ENCODE peak calls at places on chromosomes 4 and X, in five cellular contexts. L, P, E, Z and Q are unnamed samples.

GRCh38 chrX:2793752-2794151 is 35.0 kb upstream of the GYG2 start:
- DNase-seq in E (no peak), Z (no peak), L (no peak), P (no peak), Q (no peak)

GRCh38 chr4:68271851-68272756 is 26.6 kb upstream of the TMPRSS11B start:
- DNase-seq in Z (no peak), P (no peak), L (no peak), E (peak; percentile 32), Q (no peak)

GRCh38 chr4:71697031-71697430 is 86.8 kb downstream of the GC start:
- DNase-seq in L (no peak), E (no peak), Z (no peak), P (no peak), Q (no peak)

GRCh38 chrX:45300638-45301037 is 100.0 kb upstream of the DIPK2B start:
- DNase-seq in E (no peak), Z (no peak), P (no peak), L (no peak), Q (no peak)

GRCh38 chr4:54065282-54066087 is 1.1 kb upstream of the CHIC2 start:
- DNase-seq in Z (no peak), P (no peak), E (no peak), L (no peak), Q (no peak)

GRCh38 chr4:101229116-101229515 is 118.2 kb downstream of the PPP3CA start:
- DNase-seq in P (no peak), E (no peak), Z (no peak), L (no peak), Q (no peak)

GRCh38 chr4:47075919-47076318 is 44.6 kb downstream of the GABRB1 start:
- DNase-seq in P (no peak), L (no peak), E (no peak), Z (no peak), Q (no peak)

GRCh38 chr4:139281212-139281611 is 1.2 kb upstream of the MGARP start:
- DNase-seq in E (no peak), L (no peak), Z (no peak), P (no peak), Q (no peak)

GRCh38 chr4:76644831-76645485 is 209.9 kb downstream of the SHROOM3 start:
- DNase-seq in Z (no peak), P (no peak), E (no peak), L (no peak), Q (no peak)

GRCh38 chr4:2927696-2928075 is 35.5 kb downstream of the NOP14 start:
- DNase-seq in Z (no peak), P (no peak), L (no peak), E (no peak), Q (no peak)

GRCh38 chrX:23845316-23845932 is 62.3 kb downstream of the APOO start:
- DNase-seq in E (no peak), P (no peak), Z (no peak), L (no peak), Q (no peak)

GRCh38 chr4:112253382-112254000 is 21.9 kb downstream of the AP1AR start:
- DNase-seq in P (no peak), Z (no peak), L (no peak), E (peak; percentile 31), Q (no peak)

GRCh38 chr4:184437988-184438774 is 36.2 kb downstream of the IRF2 start:
- DNase-seq in P (no peak), Z (peak; percentile 46), L (no peak), E (no peak), Q (no peak)

GRCh38 chr4:113760852-113761681 is 471 bp downstream of the CAMK2D start:
- DNase-seq in L (peak; percentile 19), Z (peak; percentile 76), E (peak; percentile 67), P (no peak), Q (peak; percentile 55)

GRCh38 chrX:44903842-44904530 is 31.0 kb downstream of the KDM6A start:
- DNase-seq in P (no peak), Z (no peak), L (no peak), E (no peak), Q (no peak)

GRCh38 chr4:3697033-3697432 is 69.2 kb upstream of the ADRA2C start:
- DNase-seq in L (no peak), E (no peak), P (no peak), Z (no peak), Q (no peak)

GRCh38 chr4:99507762-99508161 is 3.1 kb upstream of the C4orf17 start:
- DNase-seq in E (no peak), P (no peak), Z (no peak), L (no peak), Q (no peak)

GRCh38 chrX:108439434-108439883 is at the start of gene COL4A5:
- DNase-seq in L (no peak), E (peak; percentile 53), P (no peak), Z (peak; percentile 67), Q (no peak)

GRCh38 chr4:154858166-154858565 is 77.1 kb downstream of the RBM46 start:
- DNase-seq in L (no peak), P (no peak), E (no peak), Z (no peak), Q (no peak)

GRCh38 chr4:80507507-80507906 is 172.0 kb downstream of the CFAP299 start:
- DNase-seq in E (no peak), P (peak; percentile 8), L (no peak), Z (no peak), Q (no peak)

GRCh38 chr4:98261291-98262271 is at the start of gene RAP1GDS1:
- DNase-seq in Z (peak; percentile 47), P (no peak), L (peak; percentile 1), E (peak; percentile 80), Q (peak; percentile 34)

GRCh38 chr4:146486565-146486964 is 35.2 kb downstream of the SLC10A7 start:
- DNase-seq in P (peak; percentile 28), L (no peak), E (no peak), Z (no peak), Q (no peak)

GRCh38 chrX:68676340-68676739 is 28.9 kb downstream of the STARD8 start:
- DNase-seq in Z (no peak), P (no peak), E (no peak), L (no peak), Q (no peak)

GRCh38 chr4:184313710-184314659 is 96.3 kb upstream of the ENPP6 start:
- DNase-seq in L (no peak), P (peak; percentile 94), Z (no peak), E (no peak), Q (no peak)

GRCh38 chr4:113328514-113328913 is 279.1 kb downstream of the ANK2 start:
- DNase-seq in L (no peak), E (peak; percentile 63), P (no peak), Z (no peak), Q (no peak)

GRCh38 chr4:40550900-40551546 is 78.6 kb downstream of the RBM47 start:
- DNase-seq in L (no peak), Z (peak; percentile 55), E (no peak), P (peak; percentile 76), Q (no peak)

GRCh38 chr4:173332963-173333657 is 1.0 kb downstream of the HMGB2 start:
- DNase-seq in Z (no peak), P (no peak), E (no peak), L (no peak), Q (no peak)

GRCh38 chr4:88672987-88673386 is 24.6 kb downstream of the NAP1L5 start:
- DNase-seq in L (no peak), Z (peak; percentile 6), P (no peak), E (peak; percentile 47), Q (no peak)

GRCh38 chr4:3477750-3478430 is 14.8 kb downstream of the DOK7 start:
- DNase-seq in E (no peak), P (no peak), Z (no peak), L (no peak), Q (no peak)

GRCh38 chr4:118760493-118760892 is 75.3 kb downstream of the METTL14 start:
- DNase-seq in L (no peak), E (no peak), P (peak; percentile 25), Z (no peak), Q (no peak)

GRCh38 chr4:113821851-113822250 is 60.3 kb upstream of the CAMK2D start:
- DNase-seq in P (no peak), Z (no peak), E (no peak), L (no peak), Q (no peak)

GRCh38 chr4:99149620-99150019 is 5.5 kb upstream of the ADH4 start:
- DNase-seq in Z (no peak), E (no peak), L (no peak), P (no peak), Q (no peak)

GRCh38 chrX:112654871-112655270 is 24.9 kb downstream of the LHFPL1 start:
- DNase-seq in P (no peak), Z (no peak), E (no peak), L (no peak), Q (no peak)

GRCh38 chrX:35340451-35340850 is 397.9 kb downstream of the FAM47B start:
- DNase-seq in E (no peak), L (no peak), Z (no peak), P (no peak), Q (no peak)

GRCh38 chrX:110563276-110563675 is 204.6 kb downstream of the RTL9 start:
- DNase-seq in P (no peak), L (no peak), Z (no peak), E (no peak), Q (no peak)

GRCh38 chrX:96685205-96686099 is 810 bp downstream of the DIAPH2 start:
- DNase-seq in P (no peak), L (peak; percentile 1), Z (no peak), E (peak; percentile 12), Q (peak; percentile 28)

GRCh38 chr4:93646225-93646930 is 182.2 kb upstream of the ATOH1 start:
- DNase-seq in Z (no peak), P (no peak), E (no peak), L (no peak), Q (no peak)